ENCODE peak calls at places on chromosome 19, in six cellular contexts. Y is T-helper 1 cell, G is DMS 273 treated with DMSO at 0.1 percent for 48 hours, U is occipital lobe, P is anterior cingulate cortex, B is mesendoderm. J is an unnamed sample.

GRCh38 chr19:49224856-49225255 is 67.3 kb downstream of the TRPM4 start:
- DNase-seq in P (no peak), Y (no peak), B (peak), G (peak), U (no peak), J (peak)

GRCh38 chr19:38545596-38545995 is 72.2 kb downstream of the MAP4K1 start:
- DNase-seq in B (no peak), Y (no peak), G (no peak), U (no peak), P (no peak), J (no peak)

GRCh38 chr19:11064831-11065303 is 24.4 kb upstream of the LDLR start:
- DNase-seq in P (no peak), B (no peak), U (no peak), Y (no peak), G (no peak), J (peak)

GRCh38 chr19:17706750-17707181 is 12.5 kb upstream of the MAP1S start:
- DNase-seq in B (peak), P (peak), U (peak), Y (no peak), G (no peak), J (peak)

GRCh38 chr19:56111601-56112312 is 9.3 kb downstream of the ZNF787 start:
- DNase-seq in B (no peak), Y (no peak), U (peak), P (peak), G (no peak), J (no peak)

GRCh38 chr19:13089857-13090507 is 12.7 kb downstream of the LYL1 start:
- DNase-seq in B (no peak), G (no peak), P (no peak), U (no peak), Y (no peak), J (no peak)

GRCh38 chr19:47560999-47561398 is 11.9 kb downstream of the ZNF541 start:
- DNase-seq in G (no peak), P (no peak), U (no peak), B (no peak), Y (no peak), J (no peak)

GRCh38 chr19:42143341-42144234 is 11.3 kb upstream of the POU2F2 start:
- DNase-seq in B (peak), U (no peak), G (no peak), P (no peak), Y (no peak), J (peak)

GRCh38 chr19:52992109-52993004 is 21.4 kb upstream of the ERVV-1 start:
- DNase-seq in Y (no peak), G (no peak), U (no peak), P (peak), B (peak), J (peak)

GRCh38 chr19:2217591-2217990 is 18.5 kb downstream of the PLEKHJ1 start:
- DNase-seq in U (no peak), P (no peak), Y (no peak), G (no peak), B (no peak), J (no peak)

J was measured in left kidney.